ENCODE peak calls at places on chromosomes 12 and 14, in four cellular contexts. B is glutamatergic neuron, I is dorsolateral prefrontal cortex, N is anterior cingulate cortex. K is an unnamed sample.

GRCh38 chr12:69383074-69383473 is 23.5 kb downstream of the YEATS4 start:
- DNase-seq in I (no peak), B (no peak), N (no peak), K (no peak)

GRCh38 chr14:62546862-62547474 is 498.3 kb downstream of the KCNH5 start:
- DNase-seq in B (no peak), I (no peak), N (no peak), K (no peak)

GRCh38 chr14:74217672-74218448 is 21.4 kb upstream of the VSX2 start:
- DNase-seq in N (peak), I (peak), B (peak), K (peak)

GRCh38 chr14:91116913-91117588 is 3.2 kb downstream of the DGLUCY start:
- DNase-seq in B (no peak), I (no peak), N (no peak), K (no peak)

GRCh38 chr12:79547735-79548347 is 142.9 kb downstream of the PAWR start:
- DNase-seq in B (peak), I (no peak), N (no peak), K (no peak)

GRCh38 chr14:34610101-34610500 is 19.8 kb downstream of the SNX6 start:
- DNase-seq in B (no peak), I (no peak), N (no peak), K (no peak)

GRCh38 chr12:24840046-24840800 is 108.7 kb downstream of the BCAT1 start:
- DNase-seq in B (no peak), I (no peak), N (no peak), K (no peak)

GRCh38 chr12:6936642-6937480 is 6.8 kb upstream of the RNU7-1 start:
- DNase-seq in N (no peak), I (no peak), B (no peak), K (no peak)

GRCh38 chr12:112616469-112617190 is 174.9 kb upstream of the RPH3A start:
- DNase-seq in B (no peak), N (no peak), I (no peak), K (no peak)

GRCh38 chr14:65949711-65950516 is 536.3 kb upstream of the CCDC196 start:
- DNase-seq in I (no peak), B (no peak), N (no peak), K (peak)

GRCh38 chr14:23114669-23115491 is 4.2 kb downstream of the CEBPE start:
- DNase-seq in N (no peak), I (no peak), B (no peak), K (no peak)

GRCh38 chr14:31945074-31945613 is 132.0 kb upstream of the ARHGAP5 start:
- DNase-seq in N (no peak), B (no peak), I (no peak), K (no peak)

GRCh38 chr12:68627673-68628319 is 17.1 kb downstream of the RAP1B start:
- DNase-seq in N (no peak), I (no peak), B (no peak), K (no peak)

GRCh38 chr12:62931481-62931880 is 3.5 kb downstream of the PPM1H start:
- DNase-seq in I (no peak), N (no peak), B (no peak), K (no peak)

GRCh38 chr14:57091030-57091608 is 177.6 kb downstream of the EXOC5 start:
- DNase-seq in N (no peak), B (no peak), I (no peak), K (no peak)

GRCh38 chr12:122880668-122881067 is 15.3 kb downstream of the VPS37B start:
- DNase-seq in I (peak), B (peak), N (peak), K (no peak)

GRCh38 chr12:51517800-51518199 is 73.2 kb upstream of the SCN8A start:
- DNase-seq in N (no peak), I (no peak), B (no peak), K (no peak)

GRCh38 chr14:105487449-105487985 is 831 bp downstream of the CRIP1 start:
- DNase-seq in N (no peak), B (no peak), I (no peak), K (peak)

GRCh38 chr12:15214851-15215601 is 6.2 kb downstream of the RERG start:
- DNase-seq in N (no peak), B (no peak), I (no peak), K (no peak)

GRCh38 chr14:48690349-48690748 is 895.8 kb downstream of the RPS29 start:
- DNase-seq in B (no peak), I (no peak), N (no peak), K (no peak)

GRCh38 chr12:2291182-2291832 is 238.5 kb downstream of the CACNA1C start:
- DNase-seq in B (no peak), I (no peak), N (no peak), K (no peak)

GRCh38 chr14:104001003-104001402 is 58.7 kb upstream of the RD3L start:
- DNase-seq in I (no peak), B (peak), N (no peak), K (no peak)

GRCh38 chr12:50132505-50133135 is 20.6 kb downstream of the COX14 start:
- DNase-seq in N (no peak), I (no peak), B (no peak), K (no peak)

GRCh38 chr14:50030049-50030448 is 86.3 kb downstream of the VCPKMT start:
- DNase-seq in N (no peak), I (no peak), B (no peak), K (no peak)

GRCh38 chr12:97784904-97785303 is 322.3 kb downstream of the RMST start:
- DNase-seq in N (no peak), I (no peak), B (no peak), K (no peak)

GRCh38 chr12:66083766-66084165 is 46.8 kb downstream of the LLPH start:
- DNase-seq in B (no peak), N (no peak), I (no peak), K (no peak)

GRCh38 chr12:106879612-106880011 is 76.1 kb upstream of the TMEM263 start:
- DNase-seq in I (no peak), B (no peak), N (no peak), K (no peak)

GRCh38 chr14:56491299-56492285 is 88.0 kb upstream of the TMEM260 start:
- DNase-seq in I (no peak), N (no peak), B (peak), K (no peak)

GRCh38 chr12:20641127-20641526 is 54.0 kb upstream of the SLCO1C1 start:
- DNase-seq in N (no peak), B (no peak), I (no peak), K (no peak)

GRCh38 chr12:75444444-75445136 is 36.0 kb upstream of the GLIPR1 start:
- DNase-seq in B (no peak), I (no peak), N (no peak), K (no peak)

GRCh38 chr12:132007041-132007440 is 57.3 kb downstream of the EP400 start:
- DNase-seq in I (no peak), N (no peak), B (no peak), K (no peak)

GRCh38 chr12:79058342-79058741 is 193.8 kb downstream of the SYT1 start:
- DNase-seq in I (no peak), B (no peak), N (no peak), K (no peak)